ENCODE peak calls at places on chromosome 22, in ten cellular contexts. X is IMR-90, N is A549, V is lung, B is HAP-1, U is adrenal gland, Y is BE2C, Q is colonic mucosa, S is HFF-Myc, W is GM12865. D is an unnamed sample.

GRCh38 chr22:41092023-41092817 is at the start of gene EP300:
- DNase-seq in X (peak), N (peak), V (peak), B (peak), U (peak), Y (peak), Q (peak), S (no peak), W (peak), D (peak)

GRCh38 chr22:49297286-49297870 is 530.3 kb downstream of the BRD1 start:
- DNase-seq in X (no peak), N (no peak), V (no peak), B (no peak), U (peak), Y (no peak), Q (no peak), S (no peak), W (no peak), D (no peak)

GRCh38 chr22:37905534-37906363 is at the start of gene MICALL1:
- DNase-seq in X (peak), N (peak), V (peak), B (peak), U (peak), Y (peak), Q (peak), S (no peak), W (peak), D (no peak)

GRCh38 chr22:29009148-29009547 is 52.5 kb downstream of the C22orf31 start:
- DNase-seq in X (no peak), N (no peak), V (no peak), B (no peak), U (no peak), Y (no peak), Q (no peak), S (no peak), W (no peak), D (no peak)

GRCh38 chr22:43529954-43530863 is 118.4 kb downstream of the MPPED1 start:
- DNase-seq in X (no peak), N (no peak), V (no peak), B (no peak), U (no peak), Y (no peak), Q (no peak), S (no peak), W (no peak), D (no peak)

GRCh38 chr22:32917577-32918375 is 116.3 kb downstream of the TIMP3 start:
- DNase-seq in X (no peak), N (no peak), V (no peak), B (peak), U (no peak), Y (peak), Q (no peak), S (no peak), W (no peak), D (no peak)

GRCh38 chr22:25027959-25028840 is 75.7 kb downstream of the KIAA1671 start:
- DNase-seq in X (no peak), N (peak), V (no peak), B (peak), U (peak), Y (peak), Q (peak), S (no peak), W (no peak), D (no peak)

GRCh38 chr22:42079319-42080251 is at the start of gene SMDT1:
- DNase-seq in X (peak), N (peak), V (peak), B (peak), U (peak), Y (peak), Q (peak), S (peak), W (peak), D (peak)

GRCh38 chr22:20429254-20430100 is 8.1 kb downstream of the SCARF2 start:
- DNase-seq in X (no peak), N (no peak), V (peak), B (peak), U (peak), Y (no peak), Q (peak), S (no peak), W (peak), D (no peak)

GRCh38 chr22:44384981-44385610 is 72.3 kb upstream of the SHISAL1 start:
- DNase-seq in X (no peak), N (no peak), V (no peak), B (no peak), U (no peak), Y (no peak), Q (no peak), S (no peak), W (no peak), D (no peak)

GRCh38 chr22:20015187-20015625 is 1.4 kb downstream of the ARVCF start:
- DNase-seq in X (no peak), N (no peak), V (no peak), B (no peak), U (no peak), Y (no peak), Q (no peak), S (no peak), W (no peak), D (no peak)

GRCh38 chr22:17808688-17809403 is 34.6 kb upstream of the BID start:
- DNase-seq in X (peak), N (no peak), V (no peak), B (no peak), U (no peak), Y (no peak), Q (no peak), S (no peak), W (peak), D (no peak)

GRCh38 chr22:27228771-27229170 is 571.4 kb downstream of the MIAT start:
- DNase-seq in X (no peak), N (no peak), V (no peak), B (no peak), U (no peak), Y (no peak), Q (no peak), S (no peak), W (no peak), D (no peak)

GRCh38 chr22:38203855-38204497 is 2.2 kb downstream of the MAFF start:
- DNase-seq in X (peak), N (no peak), V (no peak), B (no peak), U (no peak), Y (no peak), Q (no peak), S (no peak), W (peak), D (no peak)

GRCh38 chr22:33883561-33883960 is 36.7 kb downstream of the LARGE1 start:
- DNase-seq in X (no peak), N (no peak), V (no peak), B (no peak), U (no peak), Y (no peak), Q (no peak), S (no peak), W (peak), D (no peak)

GRCh38 chr22:27648853-27649252 is 152.7 kb downstream of the MN1 start:
- DNase-seq in X (no peak), N (no peak), V (no peak), B (no peak), U (no peak), Y (no peak), Q (no peak), S (no peak), W (no peak), D (no peak)

GRCh38 chr22:31346733-31347250 is 646 bp upstream of the PATZ1 start:
- DNase-seq in X (peak), N (peak), V (peak), B (peak), U (peak), Y (peak), Q (peak), S (no peak), W (peak), D (no peak)

GRCh38 chr22:21866821-21867527 is 471 bp downstream of the MAPK1 start:
- DNase-seq in X (no peak), N (peak), V (no peak), B (peak), U (peak), Y (peak), Q (peak), S (no peak), W (peak), D (no peak)

GRCh38 chr22:39416319-39416718 is 16.7 kb downstream of the TAB1 start:
- DNase-seq in X (no peak), N (no peak), V (no peak), B (no peak), U (no peak), Y (no peak), Q (no peak), S (no peak), W (no peak), D (no peak)

GRCh38 chr22:31425331-31426050 is 26.1 kb downstream of the DRG1 start:
- DNase-seq in X (peak), N (no peak), V (no peak), B (no peak), U (no peak), Y (no peak), Q (no peak), S (no peak), W (no peak), D (no peak)

GRCh38 chr22:27632451-27633295 is 168.9 kb downstream of the MN1 start:
- DNase-seq in X (no peak), N (no peak), V (no peak), B (no peak), U (no peak), Y (peak), Q (no peak), S (no peak), W (no peak), D (no peak)

GRCh38 chr22:20271114-20271994 is 3.2 kb upstream of the RTN4R start:
- DNase-seq in X (no peak), N (no peak), V (no peak), B (no peak), U (peak), Y (no peak), Q (no peak), S (no peak), W (no peak), D (no peak)

GRCh38 chr22:48277868-48278581 is 1515.6 kb downstream of the TBC1D22A start:
- DNase-seq in X (no peak), N (no peak), V (no peak), B (no peak), U (no peak), Y (no peak), Q (peak), S (no peak), W (no peak), D (no peak)

GRCh38 chr22:19817561-19818263 is 37.0 kb downstream of the GNB1L start:
- DNase-seq in X (no peak), N (no peak), V (peak), B (peak), U (peak), Y (no peak), Q (no peak), S (no peak), W (no peak), D (no peak)

GRCh38 chr22:48182036-48182435 is 1419.6 kb downstream of the TBC1D22A start:
- DNase-seq in X (no peak), N (no peak), V (no peak), B (no peak), U (peak), Y (no peak), Q (no peak), S (no peak), W (no peak), D (no peak)

GRCh38 chr22:20441631-20442484 is 4.2 kb upstream of the SCARF2 start:
- DNase-seq in X (no peak), N (no peak), V (no peak), B (no peak), U (peak), Y (peak), Q (no peak), S (no peak), W (no peak), D (no peak)

GRCh38 chr22:42906605-42907338 is 49.7 kb upstream of the ARFGAP3 start:
- DNase-seq in X (peak), N (no peak), V (no peak), B (no peak), U (peak), Y (no peak), Q (no peak), S (no peak), W (no peak), D (no peak)

GRCh38 chr22:40919446-40919845 is 31.7 kb upstream of the RBX1 start:
- DNase-seq in X (no peak), N (no peak), V (no peak), B (peak), U (no peak), Y (no peak), Q (no peak), S (no peak), W (no peak), D (no peak)

GRCh38 chr22:41563051-41563711 is 2.4 kb downstream of the CSDC2 start:
- DNase-seq in X (peak), N (peak), V (no peak), B (no peak), U (peak), Y (peak), Q (no peak), S (peak), W (no peak), D (no peak)

GRCh38 chr22:38782402-38783094 is 11.4 kb downstream of the DNAL4 start:
- DNase-seq in X (peak), N (no peak), V (no peak), B (peak), U (no peak), Y (peak), Q (no peak), S (no peak), W (no peak), D (no peak)

GRCh38 chr22:19942071-19942885 is 660 bp upstream of the TXNRD2 start:
- DNase-seq in X (peak), N (peak), V (no peak), B (peak), U (no peak), Y (no peak), Q (no peak), S (no peak), W (peak), D (no peak)

GRCh38 chr22:17818649-17819048 is 44.4 kb upstream of the BID start:
- DNase-seq in X (no peak), N (no peak), V (no peak), B (no peak), U (no peak), Y (no peak), Q (no peak), S (no peak), W (no peak), D (no peak)

GRCh38 chr22:49301398-49302149 is 526.1 kb downstream of the BRD1 start:
- DNase-seq in X (no peak), N (no peak), V (no peak), B (no peak), U (peak), Y (no peak), Q (no peak), S (no peak), W (no peak), D (no peak)

GRCh38 chr22:39292561-39293074 is 26.8 kb downstream of the RPL3 start:
- DNase-seq in X (peak), N (peak), V (peak), B (peak), U (peak), Y (peak), Q (peak), S (peak), W (peak), D (peak)

GRCh38 chr22:31080164-31080847 is 812 bp upstream of the SMTN start:
- DNase-seq in X (no peak), N (no peak), V (no peak), B (no peak), U (no peak), Y (no peak), Q (no peak), S (no peak), W (no peak), D (no peak)

GRCh38 chr22:29710922-29711593 is 8.7 kb upstream of the CABP7 start:
- DNase-seq in X (no peak), N (no peak), V (no peak), B (no peak), U (peak), Y (peak), Q (peak), S (no peak), W (no peak), D (no peak)

GRCh38 chr22:45208993-45209838 is 31.5 kb downstream of the KIAA0930 start:
- DNase-seq in X (peak), N (peak), V (no peak), B (peak), U (peak), Y (peak), Q (no peak), S (peak), W (no peak), D (no peak)

GRCh38 chr22:38735126-38735464 is 20.7 kb downstream of the SUN2 start:
- DNase-seq in X (no peak), N (no peak), V (no peak), B (no peak), U (no peak), Y (no peak), Q (no peak), S (no peak), W (no peak), D (no peak)

GRCh38 chr22:36277482-36278291 is 24.8 kb downstream of the APOL1 start:
- DNase-seq in X (peak), N (peak), V (peak), B (peak), U (peak), Y (peak), Q (peak), S (no peak), W (peak), D (no peak)

DNA sequence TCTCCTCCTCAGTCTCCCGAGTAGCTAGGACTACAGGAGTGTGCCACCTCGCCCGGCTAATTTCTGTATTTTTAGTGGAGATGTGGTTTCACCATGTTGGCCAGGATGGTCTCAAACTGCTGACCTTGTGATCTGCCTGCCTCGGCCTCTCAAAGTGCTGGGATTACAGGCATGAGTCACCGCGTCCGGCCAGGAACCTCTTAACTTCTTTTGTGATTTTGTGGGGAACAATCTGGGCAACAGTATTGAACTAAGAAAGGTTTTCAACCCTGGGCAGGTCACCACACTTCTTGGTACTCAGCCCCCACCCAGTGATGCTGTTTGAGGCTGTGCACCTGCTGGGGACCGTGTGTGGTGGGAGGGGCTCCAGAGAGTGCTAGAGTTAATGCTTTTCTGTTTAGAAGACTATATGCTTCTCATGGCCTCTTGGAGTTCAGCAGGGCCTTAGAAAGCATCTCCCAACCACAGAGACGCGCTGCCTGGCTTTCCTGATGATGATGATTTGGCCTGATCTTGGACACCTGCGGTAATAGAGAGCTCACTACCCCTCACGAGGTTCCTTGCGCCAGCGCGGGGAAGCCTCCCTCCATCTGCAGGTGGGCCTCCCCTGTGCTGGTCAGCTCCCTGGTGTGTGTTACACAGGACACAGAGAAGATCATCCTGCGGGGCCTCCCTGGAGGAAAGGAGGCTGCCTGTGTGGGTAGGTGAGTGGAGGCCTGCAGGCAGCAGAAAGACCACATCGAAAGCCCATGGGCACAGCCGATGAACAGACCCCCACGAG is 1.2 kb downstream of the DENND6B start:
- DNase-seq in X (no peak), N (no peak), V (no peak), B (no peak), U (no peak), Y (no peak), Q (no peak), S (no peak), W (no peak), D (no peak)
- H3K4me3 ChIP-seq in X (peak), N (peak), V (no peak), B (peak), U (no peak), Y (peak), Q (no peak), S (peak), W (no peak), D (peak)

GRCh38 chr22:46391486-46392136 is 56.1 kb downstream of the TRMU start:
- DNase-seq in X (no peak), N (no peak), V (no peak), B (no peak), U (no peak), Y (no peak), Q (no peak), S (no peak), W (no peak), D (no peak)

GRCh38 chr22:46389081-46389480 is 53.6 kb downstream of the TRMU start:
- DNase-seq in X (no peak), N (no peak), V (no peak), B (no peak), U (no peak), Y (no peak), Q (no peak), S (no peak), W (no peak), D (no peak)

GRCh38 chr22:46390652-46391301 is 55.3 kb downstream of the TRMU start:
- DNase-seq in X (peak), N (no peak), V (peak), B (no peak), U (peak), Y (peak), Q (no peak), S (no peak), W (no peak), D (peak)

GRCh38 chr22:46388647-46389046 is 53.1 kb downstream of the TRMU start:
- DNase-seq in X (no peak), N (no peak), V (no peak), B (no peak), U (no peak), Y (no peak), Q (no peak), S (no peak), W (no peak), D (no peak)

DNA sequence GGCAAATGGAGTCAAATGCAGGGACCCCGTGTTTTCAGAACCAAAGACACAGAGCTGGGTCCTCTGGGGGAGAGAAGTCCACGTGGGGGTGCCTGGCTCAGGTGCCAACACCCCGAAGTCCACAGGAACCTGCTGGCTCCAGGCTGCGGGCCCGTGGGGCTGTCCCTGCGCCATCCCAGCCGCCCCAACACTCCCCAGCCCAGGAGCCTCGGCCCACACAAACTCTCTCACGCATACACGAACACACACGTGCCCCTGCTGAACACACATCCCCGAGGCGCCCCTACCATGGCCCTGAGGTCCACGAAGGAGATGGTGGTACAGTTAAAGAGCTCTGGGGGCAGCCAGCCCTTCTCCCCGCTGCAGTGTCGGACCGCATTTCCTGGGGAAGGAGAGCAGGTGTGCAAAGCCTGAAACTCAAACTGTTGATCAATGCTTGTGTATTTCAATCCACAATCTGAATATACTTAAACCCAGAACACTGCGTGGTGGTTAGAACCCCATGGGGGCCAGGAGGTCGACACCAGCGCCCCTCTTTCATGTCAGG is 54.7 kb downstream of the TRMU start:
- DNase-seq in X (no peak), N (no peak), V (no peak), B (no peak), U (no peak), Y (no peak), Q (no peak), S (no peak), W (no peak), D (no peak)
- H3K4me3 ChIP-seq in X (no peak), N (no peak), V (no peak), B (no peak), U (no peak), Y (peak), Q (no peak), S (no peak), W (no peak), D (no peak)

GRCh38 chr22:23763579-23764331 is 965 bp downstream of the C22orf15 start:
- DNase-seq in X (no peak), N (no peak), V (no peak), B (no peak), U (no peak), Y (peak), Q (no peak), S (no peak), W (peak), D (no peak)
- H3K4me3 ChIP-seq in X (no peak), N (no peak), V (no peak), B (no peak), U (no peak), Y (no peak), Q (no peak), S (peak), W (peak), D (no peak)

GRCh38 chr22:46770726-46771125 is 8.3 kb downstream of the TBC1D22A start:
- DNase-seq in X (no peak), N (no peak), V (no peak), B (no peak), U (peak), Y (no peak), Q (no peak), S (no peak), W (peak), D (no peak)
- H3K4me3 ChIP-seq in X (no peak), N (no peak), V (no peak), B (no peak), U (no peak), Y (no peak), Q (no peak), S (no peak), W (peak), D (no peak)